ENCODE peak calls at places on chromosomes 3 and 15, in four cellular contexts. One of them, this sample, is unnamed.

GRCh38 chr15:31975446-31976229 is 54.7 kb upstream of the CHRNA7 start:
- DNase-seq in RPMI8226: no peak
- DNase-seq in SJCRH30: peak; percentile 63
- DNase-seq in HFFc6: no peak
- DNase-seq in this sample: peak; percentile 64

GRCh38 chr3:119967353-119968006 is 126.8 kb downstream of the GSK3B start:
- DNase-seq in HFFc6: no peak
- DNase-seq in SJCRH30: no peak
- DNase-seq in RPMI8226: no peak
- DNase-seq in this sample: no peak

GRCh38 chr15:75389791-75390382 is 21.5 kb upstream of the MAN2C1 start:
- DNase-seq in HFFc6: no peak
- DNase-seq in RPMI8226: no peak
- DNase-seq in SJCRH30: no peak
- DNase-seq in this sample: no peak

GRCh38 chr3:8561365-8561764 is 59.7 kb downstream of the LMCD1 start:
- DNase-seq in HFFc6: no peak
- DNase-seq in RPMI8226: no peak
- DNase-seq in SJCRH30: no peak
- DNase-seq in this sample: no peak

GRCh38 chr3:189555558-189555881 is 75.7 kb upstream of the TP63 start:
- DNase-seq in RPMI8226: no peak
- DNase-seq in HFFc6: no peak
- DNase-seq in SJCRH30: no peak
- DNase-seq in this sample: no peak

GRCh38 chr3:56357266-56357665 is 111.0 kb downstream of the ERC2 start:
- DNase-seq in HFFc6: no peak
- DNase-seq in SJCRH30: peak; percentile 35
- DNase-seq in RPMI8226: no peak
- DNase-seq in this sample: no peak

GRCh38 chr3:138254199-138254598 is 67.1 kb downstream of the ARMC8 start:
- DNase-seq in HFFc6: no peak
- DNase-seq in SJCRH30: no peak
- DNase-seq in RPMI8226: no peak
- DNase-seq in this sample: no peak

GRCh38 chr3:192907784-192908183 is 9.9 kb downstream of the MB21D2 start:
- DNase-seq in RPMI8226: no peak
- DNase-seq in HFFc6: no peak
- DNase-seq in SJCRH30: no peak
- DNase-seq in this sample: no peak

GRCh38 chr3:188026191-188026968 is 127.6 kb upstream of the LPP start:
- DNase-seq in HFFc6: no peak
- DNase-seq in RPMI8226: no peak
- DNase-seq in SJCRH30: peak; percentile 9
- DNase-seq in this sample: no peak

GRCh38 chr3:170726976-170727661 is 141.2 kb upstream of the SLC7A14 start:
- DNase-seq in SJCRH30: no peak
- DNase-seq in RPMI8226: no peak
- DNase-seq in HFFc6: peak; percentile 90
- DNase-seq in this sample: no peak

GRCh38 chr3:15367059-15367458 is 34.7 kb upstream of the SH3BP5 start:
- DNase-seq in RPMI8226: no peak
- DNase-seq in SJCRH30: no peak
- DNase-seq in HFFc6: peak; percentile 35
- DNase-seq in this sample: no peak

This sample was measured in Peyer's patch.